ENCODE peak calls at places on chromosomes 6 and 20, in nine cellular contexts. One of them, this sample, is unnamed.

GRCh38 chr6:11744753-11745152 is 33.9 kb downstream of the ADTRP start:
- DNase-seq in central memory CD8-positive, alpha-beta T cell: no peak
- DNase-seq in GM20000: no peak
- DNase-seq in KBM-7: peak; percentile 18
- DNase-seq in Kasumi-1: no peak
- DNase-seq in epithelial cell of proximal tubule: peak; percentile 95
- DNase-seq in Right ventricle myocardium superior: peak; percentile 63
- DNase-seq in stimulated activated naive CD4-positive, alpha-beta T cell treated with Interleukin-2 at 50 U/mL for 16 hours: no peak
- DNase-seq in adrenal gland: peak; percentile 68
- DNase-seq in this sample: peak; percentile 57

GRCh38 chr6:137870744-137871247 is 3.7 kb downstream of the TNFAIP3 start:
- DNase-seq in central memory CD8-positive, alpha-beta T cell: peak; percentile 40
- DNase-seq in GM20000: peak; percentile 68
- DNase-seq in KBM-7: no peak
- DNase-seq in Kasumi-1: no peak
- DNase-seq in epithelial cell of proximal tubule: no peak
- DNase-seq in Right ventricle myocardium superior: no peak
- DNase-seq in stimulated activated naive CD4-positive, alpha-beta T cell treated with Interleukin-2 at 50 U/mL for 16 hours: peak; percentile 37
- DNase-seq in adrenal gland: no peak
- DNase-seq in this sample: no peak

GRCh38 chr6:20952605-20953004 is 418.3 kb downstream of the CDKAL1 start:
- DNase-seq in central memory CD8-positive, alpha-beta T cell: no peak
- DNase-seq in GM20000: no peak
- DNase-seq in KBM-7: no peak
- DNase-seq in Kasumi-1: no peak
- DNase-seq in epithelial cell of proximal tubule: peak; percentile 96
- DNase-seq in Right ventricle myocardium superior: no peak
- DNase-seq in stimulated activated naive CD4-positive, alpha-beta T cell treated with Interleukin-2 at 50 U/mL for 16 hours: no peak
- DNase-seq in adrenal gland: no peak
- DNase-seq in this sample: no peak

GRCh38 chr20:48904566-48905321 is 16.8 kb upstream of the ARFGEF2 start:
- DNase-seq in central memory CD8-positive, alpha-beta T cell: peak; percentile 50
- DNase-seq in GM20000: peak; percentile 65
- DNase-seq in KBM-7: peak; percentile 87
- DNase-seq in Kasumi-1: peak; percentile 77
- DNase-seq in epithelial cell of proximal tubule: no peak
- DNase-seq in Right ventricle myocardium superior: no peak
- DNase-seq in stimulated activated naive CD4-positive, alpha-beta T cell treated with Interleukin-2 at 50 U/mL for 16 hours: peak; percentile 52
- DNase-seq in adrenal gland: peak; percentile 86
- DNase-seq in this sample: peak; percentile 46

GRCh38 chr6:121686611-121687023 is 251.2 kb downstream of the GJA1 start:
- DNase-seq in central memory CD8-positive, alpha-beta T cell: no peak
- DNase-seq in GM20000: no peak
- DNase-seq in KBM-7: no peak
- DNase-seq in Kasumi-1: no peak
- DNase-seq in epithelial cell of proximal tubule: no peak
- DNase-seq in Right ventricle myocardium superior: no peak
- DNase-seq in stimulated activated naive CD4-positive, alpha-beta T cell treated with Interleukin-2 at 50 U/mL for 16 hours: no peak
- DNase-seq in adrenal gland: no peak
- DNase-seq in this sample: no peak

GRCh38 chr6:116975600-116975999 is 98.6 kb downstream of the RFX6 start:
- DNase-seq in central memory CD8-positive, alpha-beta T cell: no peak
- DNase-seq in GM20000: no peak
- DNase-seq in KBM-7: no peak
- DNase-seq in Kasumi-1: peak; percentile 2
- DNase-seq in epithelial cell of proximal tubule: no peak
- DNase-seq in Right ventricle myocardium superior: no peak
- DNase-seq in stimulated activated naive CD4-positive, alpha-beta T cell treated with Interleukin-2 at 50 U/mL for 16 hours: no peak
- DNase-seq in adrenal gland: no peak
- DNase-seq in this sample: no peak

GRCh38 chr6:151209071-151209831 is 30.5 kb upstream of the AKAP12 start:
- DNase-seq in central memory CD8-positive, alpha-beta T cell: no peak
- DNase-seq in GM20000: no peak
- DNase-seq in KBM-7: peak; percentile 24
- DNase-seq in Kasumi-1: no peak
- DNase-seq in epithelial cell of proximal tubule: peak; percentile 7
- DNase-seq in Right ventricle myocardium superior: no peak
- DNase-seq in stimulated activated naive CD4-positive, alpha-beta T cell treated with Interleukin-2 at 50 U/mL for 16 hours: no peak
- DNase-seq in adrenal gland: no peak
- DNase-seq in this sample: no peak

GRCh38 chr6:140806431-140806830 is 1326.3 kb upstream of the GJE1 start:
- DNase-seq in central memory CD8-positive, alpha-beta T cell: no peak
- DNase-seq in GM20000: no peak
- DNase-seq in KBM-7: no peak
- DNase-seq in Kasumi-1: no peak
- DNase-seq in epithelial cell of proximal tubule: no peak
- DNase-seq in Right ventricle myocardium superior: no peak
- DNase-seq in stimulated activated naive CD4-positive, alpha-beta T cell treated with Interleukin-2 at 50 U/mL for 16 hours: no peak
- DNase-seq in adrenal gland: no peak
- DNase-seq in this sample: no peak

GRCh38 chr6:127768745-127769144 is 132.1 kb downstream of the THEMIS start:
- DNase-seq in central memory CD8-positive, alpha-beta T cell: no peak
- DNase-seq in GM20000: no peak
- DNase-seq in KBM-7: no peak
- DNase-seq in Kasumi-1: no peak
- DNase-seq in epithelial cell of proximal tubule: no peak
- DNase-seq in Right ventricle myocardium superior: no peak
- DNase-seq in stimulated activated naive CD4-positive, alpha-beta T cell treated with Interleukin-2 at 50 U/mL for 16 hours: no peak
- DNase-seq in adrenal gland: no peak
- DNase-seq in this sample: no peak

GRCh38 chr20:40497781-40498691 is 191.0 kb downstream of the MAFB start:
- DNase-seq in central memory CD8-positive, alpha-beta T cell: no peak
- DNase-seq in GM20000: no peak
- DNase-seq in KBM-7: peak; percentile 94
- DNase-seq in Kasumi-1: peak; percentile 97
- DNase-seq in epithelial cell of proximal tubule: no peak
- DNase-seq in Right ventricle myocardium superior: peak; percentile 72
- DNase-seq in stimulated activated naive CD4-positive, alpha-beta T cell treated with Interleukin-2 at 50 U/mL for 16 hours: no peak
- DNase-seq in adrenal gland: peak; percentile 51
- DNase-seq in this sample: peak; percentile 58

GRCh38 chr6:2132416-2132815 is 113.0 kb downstream of the GMDS start:
- DNase-seq in central memory CD8-positive, alpha-beta T cell: no peak
- DNase-seq in GM20000: no peak
- DNase-seq in KBM-7: no peak
- DNase-seq in Kasumi-1: no peak
- DNase-seq in epithelial cell of proximal tubule: no peak
- DNase-seq in Right ventricle myocardium superior: no peak
- DNase-seq in stimulated activated naive CD4-positive, alpha-beta T cell treated with Interleukin-2 at 50 U/mL for 16 hours: no peak
- DNase-seq in adrenal gland: no peak
- DNase-seq in this sample: no peak

This sample was measured in lung.